ENCODE peak calls at places on chromosome 2, in six cellular contexts. K is cardiac muscle cell, B is BJ, E is HFF-Myc, Z is IMR-90, R is kidney epithelial cell. W is an unnamed sample.

GRCh38 chr2:207935121-207935990 is 90.0 kb downstream of the PLEKHM3 start:
- DNase-seq in K (peak; percentile 12), B (no peak), E (no peak), Z (no peak), R (no peak), W (no peak)

GRCh38 chr2:108570416-108570815 is 36.1 kb downstream of the LIMS1 start:
- DNase-seq in K (peak; percentile 73), B (no peak), E (no peak), Z (peak; percentile 76), R (no peak), W (no peak)

GRCh38 chr2:20507166-20507692 is 60.4 kb downstream of the RHOB start:
- DNase-seq in K (no peak), B (no peak), E (no peak), Z (peak; percentile 37), R (no peak), W (no peak)

GRCh38 chr2:160463245-160463644 is 30.4 kb downstream of the RBMS1 start:
- DNase-seq in K (no peak), B (no peak), E (no peak), Z (no peak), R (no peak), W (no peak)

GRCh38 chr2:199464614-199465352 is 7.0 kb upstream of the SATB2 start:
- DNase-seq in K (no peak), B (no peak), E (no peak), Z (no peak), R (no peak), W (no peak)

GRCh38 chr2:161358838-161359237 is 50.6 kb downstream of the PSMD14 start:
- DNase-seq in K (peak; percentile 27), B (no peak), E (no peak), Z (no peak), R (no peak), W (no peak)

GRCh38 chr2:1623906-1624445 is 120.3 kb downstream of the PXDN start:
- DNase-seq in K (no peak), B (no peak), E (no peak), Z (no peak), R (no peak), W (no peak)

GRCh38 chr2:207950761-207951114 is 74.6 kb downstream of the PLEKHM3 start:
- DNase-seq in K (no peak), B (no peak), E (no peak), Z (no peak), R (no peak), W (no peak)

GRCh38 chr2:216163518-216163917 is 54.4 kb downstream of the XRCC5 start:
- DNase-seq in K (peak; percentile 32), B (no peak), E (no peak), Z (peak; percentile 69), R (no peak), W (peak; percentile 13)

GRCh38 chr2:104378853-104379374 is 475.0 kb upstream of the POU3F3 start:
- DNase-seq in K (no peak), B (no peak), E (no peak), Z (no peak), R (peak; percentile 42), W (peak; percentile 27)

GRCh38 chr2:127153691-127154158 is 46.8 kb upstream of the BIN1 start:
- DNase-seq in K (peak; percentile 78), B (peak; percentile 45), E (no peak), Z (peak; percentile 89), R (peak; percentile 86), W (peak; percentile 63)

GRCh38 chr2:162011718-162012564 is 62.1 kb downstream of the DPP4 start:
- DNase-seq in K (no peak), B (no peak), E (no peak), Z (no peak), R (no peak), W (no peak)

GRCh38 chr2:239290618-239291504 is 110.0 kb downstream of the HDAC4 start:
- DNase-seq in K (no peak), B (no peak), E (no peak), Z (no peak), R (no peak), W (peak; percentile 53)
- TF ChIP-seq CTCF in K (no peak), B (no peak), E (no peak), Z (peak; percentile 12), R (peak; percentile 20), W (peak; percentile 48)

GRCh38 chr2:231672617-231673347 is 35.5 kb upstream of the PTMA start:
- DNase-seq in K (peak; percentile 76), B (no peak), E (no peak), Z (peak; percentile 32), R (no peak), W (no peak)
- TF ChIP-seq CTCF in K (peak; percentile 63), B (peak; percentile 51), E (peak; percentile 43), Z (peak; percentile 36), R (peak; percentile 42), W (no peak)

GRCh38 chr2:122843503-122843902 is 1088.1 kb downstream of the TSN start:
- DNase-seq in K (peak; percentile 93), B (no peak), E (no peak), Z (no peak), R (no peak), W (no peak)
- TF ChIP-seq CTCF in K (no peak), B (no peak), E (no peak), Z (no peak), R (no peak), W (no peak)

DNA sequence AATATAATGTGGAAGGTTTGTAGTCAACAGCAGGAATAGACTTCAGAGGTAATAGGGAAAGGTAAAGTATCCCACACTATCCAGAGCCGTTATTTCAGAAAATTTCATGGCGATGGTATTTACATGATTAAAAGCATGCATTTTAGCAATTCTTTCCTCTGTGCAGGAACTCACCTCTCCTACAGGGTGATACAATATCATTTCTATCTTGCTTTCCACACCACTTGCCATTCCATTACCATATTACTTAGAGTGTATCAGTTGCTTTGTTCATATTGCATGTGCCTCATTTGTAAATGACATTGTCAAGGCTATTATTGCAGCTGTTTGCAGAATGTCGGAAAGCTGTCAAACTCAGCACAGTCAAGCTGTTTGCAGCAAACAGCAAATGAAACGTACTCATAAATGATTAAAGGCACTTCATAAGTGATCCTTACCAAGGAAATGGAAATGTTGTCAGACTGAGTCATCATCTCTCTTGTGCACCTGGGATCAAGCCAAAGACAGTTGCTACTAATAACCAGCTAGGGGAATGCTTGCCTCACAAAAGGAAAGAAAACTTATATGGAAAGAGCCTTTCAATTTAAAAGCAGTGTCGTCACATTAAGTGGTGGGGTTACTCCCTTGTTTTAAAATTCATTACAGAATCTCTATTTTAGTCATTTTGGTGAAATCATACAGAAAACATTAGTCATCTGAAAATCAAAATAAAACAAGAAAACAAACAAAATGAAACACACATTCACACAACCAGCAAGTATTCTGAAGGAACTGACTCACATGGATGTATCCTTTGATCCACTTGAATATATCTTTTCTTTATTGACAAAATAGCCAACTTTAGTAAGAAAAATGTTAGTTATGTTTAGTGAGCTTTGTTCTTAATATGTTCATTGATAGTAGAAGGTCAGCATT is 1064.1 kb upstream of the CNTNAP5 start:
- DNase-seq in K (peak; percentile 94), B (no peak), E (no peak), Z (no peak), R (peak; percentile 84), W (peak; percentile 49)
- TF ChIP-seq CTCF in K (peak; percentile 37), B (no peak), E (no peak), Z (no peak), R (peak; percentile 3), W (no peak)